ENCODE peak calls at places on chromosomes 12 and 14, in five cellular contexts. L, Y, D, H and T are unnamed samples.
A peak's percentile ranks its signal among the peaks of the same experiment; 100 is the strongest.

GRCh38 chr14:60800409-60800808 is 65.8 kb downstream of the MNAT1 start:
- DNase-seq in L (no peak), Y (no peak), D (no peak), H (no peak), T (no peak)

GRCh38 chr12:24049771-24050170 is 100.3 kb upstream of the SOX5 start:
- DNase-seq in L (no peak), Y (no peak), D (peak; percentile 33), H (no peak), T (no peak)

GRCh38 chr14:101600891-101601602 is 39.8 kb downstream of the DIO3 start:
- DNase-seq in L (no peak), Y (no peak), D (no peak), H (no peak), T (no peak)

GRCh38 chr12:6080149-6081045 is 44.1 kb downstream of the VWF start:
- DNase-seq in L (no peak), Y (no peak), D (no peak), H (no peak), T (no peak)

GRCh38 chr12:95998611-95999300 is 2.6 kb upstream of the HAL start:
- DNase-seq in L (peak; percentile 72), Y (peak; percentile 77), D (peak; percentile 63), H (peak; percentile 81), T (peak; percentile 44)

GRCh38 chr12:67697443-67697842 is 48.9 kb downstream of the DYRK2 start:
- DNase-seq in L (no peak), Y (no peak), D (no peak), H (peak; percentile 7), T (no peak)

GRCh38 chr12:15535287-15535895 is 213.1 kb downstream of the PTPRO start:
- DNase-seq in L (no peak), Y (no peak), D (no peak), H (no peak), T (no peak)

GRCh38 chr12:77225373-77225772 is 160.0 kb upstream of the E2F7 start:
- DNase-seq in L (no peak), Y (peak; percentile 27), D (no peak), H (no peak), T (no peak)

GRCh38 chr14:34013714-34014055 is 62.8 kb upstream of the EGLN3 start:
- DNase-seq in L (peak; percentile 37), Y (no peak), D (no peak), H (peak; percentile 26), T (no peak)

GRCh38 chr12:132289356-132290202 is 39.8 kb downstream of the GALNT9 start:
- DNase-seq in L (no peak), Y (peak; percentile 76), D (no peak), H (no peak), T (peak; percentile 22)

GRCh38 chr14:32472512-32473472 is 143.7 kb downstream of the AKAP6 start:
- DNase-seq in L (no peak), Y (peak; percentile 7), D (peak; percentile 86), H (no peak), T (peak; percentile 60)

GRCh38 chr12:23887055-23887835 is 62.2 kb downstream of the SOX5 start:
- DNase-seq in L (no peak), Y (no peak), D (peak; percentile 45), H (no peak), T (no peak)

GRCh38 chr14:55665067-55665700 is 85.2 kb downstream of the KTN1 start:
- DNase-seq in L (no peak), Y (no peak), D (peak; percentile 56), H (peak; percentile 35), T (no peak)

GRCh38 chr14:21063479-21063878 is 5.9 kb downstream of the RNASE8 start:
- DNase-seq in L (no peak), Y (peak; percentile 39), D (peak; percentile 90), H (no peak), T (no peak)

GRCh38 chr14:90556050-90556477 is 159.2 kb downstream of the CALM1 start:
- DNase-seq in L (no peak), Y (peak; percentile 83), D (no peak), H (no peak), T (no peak)

GRCh38 chr12:79844693-79845092 is 90.2 kb downstream of the PPP1R12A start:
- DNase-seq in L (no peak), Y (no peak), D (peak; percentile 83), H (no peak), T (peak; percentile 78)

GRCh38 chr12:58249610-58250009 is 308.2 kb downstream of the ATP23 start:
- DNase-seq in L (no peak), Y (no peak), D (peak; percentile 5), H (no peak), T (no peak)

GRCh38 chr12:51395283-51396230 is 4.4 kb upstream of the GALNT6 start:
- DNase-seq in L (peak; percentile 60), Y (no peak), D (no peak), H (peak; percentile 62), T (no peak)